ENCODE peak calls at places on chromosomes 6 and 20, in seven cellular contexts. J is neural crest cell; E is right lobe of liver; V is DMS53; W is iris pigment epithelial cell; D is activated T-cell treated with anti-CD3 and anti-CD28 coated beads, Interleukin-2, amount 50 U/mL, for 72 hours; A is GM03348. N is an unnamed sample.

GRCh38 chr20:675453-676314 is at the start of gene SCRT2:
- DNase-seq in E (peak), A (peak), D (peak), W (peak), J (peak), V (peak), N (no peak)

GRCh38 chr6:54802775-54803631 is 43.6 kb upstream of the FAM83B start:
- DNase-seq in W (peak), A (peak), J (no peak), E (no peak), D (no peak), V (peak), N (no peak)

GRCh38 chr6:159094444-159095252 is 49.9 kb upstream of the TAGAP start:
- DNase-seq in V (no peak), W (no peak), E (no peak), D (peak), J (no peak), A (no peak), N (no peak)

GRCh38 chr20:13263451-13263850 is 42.4 kb downstream of the ISM1 start:
- DNase-seq in E (no peak), A (no peak), D (no peak), V (no peak), W (no peak), J (no peak), N (no peak)

GRCh38 chr20:5486377-5487054 is 169.8 kb upstream of the PROKR2 start:
- DNase-seq in W (no peak), V (no peak), J (no peak), D (no peak), A (no peak), E (no peak), N (no peak)

GRCh38 chr6:23349521-23350147 is 776.4 kb upstream of the NRSN1 start:
- DNase-seq in D (no peak), V (peak), E (no peak), W (peak), J (no peak), A (peak), N (peak)

GRCh38 chr20:61789329-61789728 is 276.4 kb downstream of the TAF4 start:
- DNase-seq in A (no peak), E (no peak), W (no peak), J (no peak), V (no peak), D (no peak), N (no peak)

GRCh38 chr6:68756454-68757375 is 121.6 kb downstream of the ADGRB3 start:
- DNase-seq in V (no peak), A (no peak), W (no peak), J (no peak), D (no peak), E (no peak), N (no peak)

GRCh38 chr20:10079964-10080363 is 45.2 kb downstream of the ANKEF1 start:
- DNase-seq in W (peak), V (no peak), E (no peak), D (no peak), A (peak), J (no peak), N (no peak)

GRCh38 chr20:48750941-48751620 is 76.7 kb downstream of the PREX1 start:
- DNase-seq in J (peak), D (peak), V (no peak), E (peak), A (no peak), W (peak), N (peak)

GRCh38 chr6:138418118-138418742 is 14.2 kb downstream of the HEBP2 start:
- DNase-seq in J (no peak), D (no peak), E (no peak), V (no peak), A (no peak), W (no peak), N (no peak)

GRCh38 chr20:61370841-61371303 is 118.8 kb downstream of the CDH4 start:
- DNase-seq in D (no peak), V (no peak), W (no peak), J (peak), E (no peak), A (no peak), N (no peak)

GRCh38 chr6:4925580-4925979 is 78.3 kb downstream of the RPP40 start:
- DNase-seq in J (no peak), V (no peak), E (no peak), D (no peak), A (no peak), W (no peak), N (no peak)

GRCh38 chr20:32012159-32012682 is 2.0 kb downstream of the CCM2L start:
- DNase-seq in J (no peak), W (no peak), A (no peak), E (no peak), V (no peak), D (no peak), N (no peak)

GRCh38 chr6:29851190-29851589 is 23.6 kb downstream of the HLA-G start:
- DNase-seq in J (no peak), W (no peak), V (no peak), D (no peak), E (no peak), A (no peak), N (no peak)

GRCh38 chr6:157455028-157455714 is 74.2 kb downstream of the ZDHHC14 start:
- DNase-seq in E (no peak), V (no peak), J (peak), W (no peak), D (no peak), A (no peak), N (no peak)

GRCh38 chr6:30145818-30146217 is 9.9 kb downstream of the TRIM40 start:
- DNase-seq in V (no peak), D (no peak), J (no peak), A (no peak), E (no peak), W (no peak), N (no peak)

GRCh38 chr6:152054441-152054840 is 247.0 kb downstream of the ESR1 start:
- DNase-seq in A (peak), E (no peak), J (no peak), W (peak), D (no peak), V (peak), N (no peak)

N was measured in SHP77.